ENCODE peak calls at places on chromosomes 5 and 9, in six cellular contexts. I, Q, G, P, D and N are unnamed samples.

GRCh38 chr9:27870404-27870803 is 297.1 kb upstream of the C9orf72 start:
- DNase-seq in I (no peak), Q (no peak), G (no peak), P (no peak), D (no peak), N (peak)

GRCh38 chr9:6564868-6565267 is 80.7 kb downstream of the GLDC start:
- DNase-seq in I (peak), Q (no peak), G (no peak), P (no peak), D (no peak), N (no peak)

GRCh38 chr9:88523056-88523455 is 11.9 kb upstream of the NXNL2 start:
- DNase-seq in I (peak), Q (no peak), G (no peak), P (no peak), D (no peak), N (peak)

GRCh38 chr9:130453487-130453886 is 8.7 kb downstream of the ASS1 start:
- DNase-seq in I (no peak), Q (no peak), G (no peak), P (no peak), D (peak), N (peak)

GRCh38 chr5:71475788-71476384 is 20.4 kb downstream of the BDP1 start:
- DNase-seq in I (peak), Q (no peak), G (peak), P (peak), D (peak), N (peak)

GRCh38 chr5:10111575-10111974 is 138.1 kb downstream of the ATPSCKMT start:
- DNase-seq in I (peak), Q (peak), G (peak), P (peak), D (peak), N (peak)

GRCh38 chr5:43313854-43314457 is 744 bp upstream of the HMGCS1 start:
- DNase-seq in I (peak), Q (no peak), G (peak), P (no peak), D (no peak), N (no peak)

GRCh38 chr9:121738391-121738790 is 87.0 kb downstream of the DAB2IP start:
- DNase-seq in I (no peak), Q (no peak), G (no peak), P (peak), D (no peak), N (no peak)

GRCh38 chr5:139799359-139799758 is 3.8 kb downstream of the PSD2 start:
- DNase-seq in I (no peak), Q (no peak), G (no peak), P (no peak), D (no peak), N (no peak)

GRCh38 chr5:7753596-7753995 is 97.3 kb downstream of the CFAP90 start:
- DNase-seq in I (no peak), Q (no peak), G (no peak), P (no peak), D (no peak), N (no peak)

GRCh38 chr5:134466241-134467069 is 54.8 kb upstream of the CDKN2AIPNL start:
- DNase-seq in I (peak), Q (peak), G (peak), P (no peak), D (peak), N (peak)

GRCh38 chr5:67119010-67119409 is 77.6 kb downstream of the CD180 start:
- DNase-seq in I (no peak), Q (no peak), G (no peak), P (no peak), D (no peak), N (no peak)

GRCh38 chr9:126584611-126585010 is 29.1 kb upstream of the LMX1B start:
- DNase-seq in I (no peak), Q (no peak), G (no peak), P (no peak), D (no peak), N (no peak)

GRCh38 chr9:35487066-35487465 is 2.8 kb upstream of the RUSC2 start:
- DNase-seq in I (peak), Q (no peak), G (no peak), P (no peak), D (no peak), N (no peak)

GRCh38 chr5:7329712-7330111 is 66.2 kb upstream of the ADCY2 start:
- DNase-seq in I (peak), Q (no peak), G (no peak), P (no peak), D (no peak), N (no peak)

GRCh38 chr9:72315510-72316287 is 49.3 kb downstream of the ZFAND5 start:
- DNase-seq in I (peak), Q (no peak), G (peak), P (no peak), D (no peak), N (peak)

DNA sequence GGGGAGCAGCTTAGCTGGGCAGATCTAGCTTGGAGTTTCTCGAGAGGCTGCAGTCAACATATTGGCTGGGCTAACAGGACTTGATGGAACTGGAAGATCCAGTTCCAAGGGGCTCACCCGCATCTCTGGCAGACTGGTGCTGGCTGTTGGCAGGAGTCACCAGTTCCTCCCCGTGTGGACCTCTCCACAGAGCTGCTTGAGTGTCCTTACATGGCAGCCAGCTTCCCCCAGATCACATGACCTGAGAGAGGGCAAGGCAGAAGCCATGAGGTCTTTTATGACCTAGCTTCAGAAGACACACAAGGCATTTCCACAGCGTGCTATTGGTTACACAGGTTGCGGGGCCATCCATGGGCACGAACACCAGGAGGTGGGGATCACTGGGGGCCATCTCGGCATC is 26.4 kb upstream of the RXRA start:
- DNase-seq in I (no peak), Q (no peak), G (no peak), P (no peak), D (no peak), N (no peak)
- TF ChIP-seq EZH2phosphoT487 in I (no peak), Q (no peak), G (no peak), P (no peak), D (no peak), N (no peak)

GRCh38 chr9:78958887-78959286 is 612.9 kb upstream of the TLE4 start:
- DNase-seq in I (no peak), Q (peak), G (peak), P (peak), D (no peak), N (no peak)

DNA sequence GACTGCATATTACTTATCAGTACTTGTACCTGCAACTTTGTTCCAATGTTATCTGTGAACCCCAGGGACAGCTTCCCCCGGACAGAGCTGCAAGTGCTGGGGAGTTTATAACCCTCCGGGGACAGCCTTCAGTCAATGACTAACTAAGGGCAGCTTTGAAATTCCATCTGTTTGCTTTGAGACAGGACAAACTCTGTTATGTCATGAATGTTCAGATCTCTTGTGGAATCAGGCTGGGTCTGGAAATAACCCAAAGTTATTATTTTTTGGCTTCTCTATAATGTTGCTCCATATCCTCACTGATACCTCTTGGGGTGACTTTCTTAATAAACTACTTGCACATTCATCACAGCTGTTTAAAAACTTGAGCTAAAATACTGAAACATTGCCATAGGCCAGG is 617.5 kb upstream of the TLE4 start:
- DNase-seq in I (no peak), Q (no peak), G (no peak), P (no peak), D (no peak), N (no peak)
- TF ChIP-seq EZH2phosphoT487 in I (no peak), Q (no peak), G (no peak), P (no peak), D (no peak), N (no peak)

DNA sequence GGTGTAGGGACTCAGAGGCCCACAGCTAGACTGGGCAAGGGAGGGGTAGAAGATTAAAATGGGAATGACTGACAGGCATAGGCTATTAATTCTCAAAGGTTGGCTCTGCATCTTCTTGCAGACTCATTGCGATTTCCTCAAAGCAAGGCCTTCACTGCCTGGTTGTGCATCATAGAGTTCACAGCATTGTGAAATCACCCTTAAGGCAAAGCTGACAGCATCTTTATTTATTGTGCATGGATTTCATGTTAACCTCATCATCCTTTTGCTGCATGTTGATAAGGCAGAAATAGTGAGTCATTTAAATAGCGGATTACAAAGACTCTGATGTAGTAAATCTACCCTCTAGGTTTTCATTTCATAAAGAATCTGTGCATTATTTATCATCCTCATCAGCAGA is 13.6 kb upstream of the PALM2AKAP2 start:
- DNase-seq in I (peak), Q (no peak), G (no peak), P (no peak), D (no peak), N (peak)
- TF ChIP-seq EZH2phosphoT487 in I (no peak), Q (no peak), G (no peak), P (no peak), D (no peak), N (no peak)

GRCh38 chr5:59725393-59725768 is 168.1 kb downstream of the PDE4D start:
- DNase-seq in I (peak), Q (no peak), G (no peak), P (no peak), D (no peak), N (peak)

GRCh38 chr5:59728356-59728755 is 165.2 kb downstream of the PDE4D start:
- DNase-seq in I (no peak), Q (no peak), G (no peak), P (no peak), D (no peak), N (no peak)

GRCh38 chr5:59721741-59722140 is 171.8 kb downstream of the PDE4D start:
- DNase-seq in I (no peak), Q (no peak), G (no peak), P (no peak), D (no peak), N (no peak)

GRCh38 chr5:59722875-59723274 is 170.7 kb downstream of the PDE4D start:
- DNase-seq in I (peak), Q (no peak), G (no peak), P (no peak), D (no peak), N (peak)

DNA sequence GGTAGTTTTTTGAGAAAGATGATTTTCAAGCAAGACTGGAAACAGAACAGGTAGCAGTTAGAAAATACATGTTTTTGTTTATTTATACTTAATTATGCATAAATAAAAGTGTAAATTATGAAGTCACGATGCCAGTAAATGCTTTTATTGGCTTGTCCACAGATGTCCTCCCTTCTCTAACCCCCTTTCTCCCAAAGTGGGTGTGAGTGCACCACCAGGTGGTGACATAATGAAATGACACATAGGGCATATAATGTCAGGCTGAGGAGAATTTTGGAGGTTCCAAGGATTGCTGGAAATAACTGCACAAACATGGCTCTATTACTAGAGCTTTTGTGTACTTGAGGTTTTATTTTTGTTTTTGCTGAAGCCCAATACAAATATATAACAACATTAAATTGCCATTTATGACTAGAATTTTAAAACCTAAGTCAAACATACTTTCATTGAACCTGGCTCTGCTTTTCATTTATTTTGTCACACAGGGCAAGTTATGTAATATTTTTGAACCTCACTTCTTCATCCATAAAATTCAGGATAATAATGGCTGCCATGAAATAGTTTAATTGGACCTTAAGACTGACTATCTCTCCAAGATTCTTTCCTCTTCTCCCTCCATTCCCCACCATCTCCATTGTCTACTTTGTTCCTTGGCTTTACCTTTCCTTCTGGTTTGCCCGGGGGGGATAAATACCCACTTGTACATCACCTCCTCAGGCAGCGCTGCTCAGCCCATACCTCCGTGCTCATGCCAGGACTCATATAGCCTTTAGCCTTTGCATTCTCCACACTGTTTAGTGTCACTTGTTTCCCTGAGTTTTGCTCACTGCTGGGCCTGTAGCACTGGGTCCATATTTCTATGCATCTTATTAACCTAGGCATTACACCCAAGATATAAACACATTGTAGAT is 168.8 kb downstream of the PDE4D start:
- DNase-seq in I (peak), Q (peak), G (peak), P (peak), D (peak), N (peak)
- TF ChIP-seq EZH2phosphoT487 in I (no peak), Q (no peak), G (no peak), P (no peak), D (no peak), N (no peak)

DNA sequence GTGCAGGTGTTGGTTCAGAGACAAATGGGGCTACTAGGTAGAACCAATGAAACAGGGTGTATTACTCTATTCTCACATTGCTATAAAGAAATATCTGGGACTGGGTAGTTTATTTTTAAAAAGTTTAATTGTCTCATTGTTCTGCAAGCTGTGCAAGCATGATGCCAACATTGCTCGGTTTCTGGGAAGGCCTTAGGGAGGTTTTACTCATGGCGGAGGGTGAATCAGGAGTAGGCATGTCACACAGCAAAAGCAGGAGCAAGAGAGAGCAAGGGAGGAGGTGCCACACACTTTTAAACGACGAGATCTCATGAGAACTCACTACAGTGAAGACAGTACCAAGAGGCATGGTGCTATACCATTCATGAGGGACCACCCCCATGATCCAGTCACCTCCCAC is 134.6 kb downstream of the PIK3R1 start:
- DNase-seq in I (peak), Q (no peak), G (no peak), P (no peak), D (no peak), N (no peak)
- TF ChIP-seq EZH2phosphoT487 in I (no peak), Q (no peak), G (no peak), P (no peak), D (no peak), N (no peak)

DNA sequence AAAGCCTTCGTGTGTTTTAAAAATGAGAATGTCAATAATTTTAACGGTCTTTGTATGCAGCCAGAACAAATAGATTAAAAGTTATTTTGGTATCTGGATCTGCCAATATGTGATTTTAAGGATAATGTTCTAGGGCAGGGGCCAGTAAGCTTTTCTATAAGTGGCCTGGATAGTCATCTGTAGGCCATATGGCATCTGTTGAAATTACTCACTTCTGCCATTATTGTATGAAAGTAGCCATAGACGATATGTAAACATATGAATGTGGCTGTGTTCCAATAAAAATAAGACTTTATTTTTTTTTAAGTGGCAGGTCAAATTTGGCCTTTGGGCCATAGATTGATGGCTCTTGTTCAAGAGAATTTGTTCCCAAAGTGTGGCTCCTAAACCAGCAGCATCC is 56.1 kb downstream of the C6 start:
- DNase-seq in I (no peak), Q (no peak), G (no peak), P (no peak), D (peak), N (peak)
- TF ChIP-seq EZH2phosphoT487 in I (no peak), Q (no peak), G (no peak), P (no peak), D (no peak), N (no peak)

GRCh38 chr9:4933861-4934260 is 51.2 kb upstream of the JAK2 start:
- DNase-seq in I (no peak), Q (no peak), G (no peak), P (no peak), D (no peak), N (no peak)

GRCh38 chr9:4934976-4935672 is 49.9 kb upstream of the JAK2 start:
- DNase-seq in I (peak), Q (no peak), G (no peak), P (no peak), D (no peak), N (no peak)

GRCh38 chr9:4936277-4936676 is 48.8 kb upstream of the JAK2 start:
- DNase-seq in I (no peak), Q (no peak), G (no peak), P (no peak), D (no peak), N (no peak)

GRCh38 chr9:4932681-4933080 is 52.4 kb upstream of the JAK2 start:
- DNase-seq in I (no peak), Q (no peak), G (no peak), P (no peak), D (no peak), N (peak)

DNA sequence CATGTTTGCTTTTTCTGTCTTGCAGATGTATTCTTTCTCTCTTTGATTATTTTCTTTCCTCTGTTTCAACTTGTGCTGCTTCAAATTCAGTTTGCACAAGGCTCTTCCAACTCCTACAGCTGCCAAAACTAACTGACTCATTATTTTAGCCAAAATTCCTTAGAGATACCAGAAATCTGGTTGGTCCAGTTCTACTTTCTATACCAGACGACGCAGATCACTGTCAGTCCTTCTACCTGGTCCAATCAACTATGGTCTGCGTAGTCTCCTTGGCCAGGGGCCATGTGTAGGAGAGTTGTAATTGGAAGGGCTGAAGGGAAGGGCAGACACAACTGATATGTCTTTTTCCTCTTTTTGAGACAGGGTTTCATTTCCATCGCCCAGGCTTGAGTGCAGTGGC is 51.9 kb upstream of the JAK2 start:
- DNase-seq in I (peak), Q (no peak), G (no peak), P (no peak), D (no peak), N (peak)
- TF ChIP-seq EZH2phosphoT487 in I (no peak), Q (no peak), G (no peak), P (no peak), D (no peak), N (no peak)

GRCh38 chr5:112419050-112419595 is at the start of gene EPB41L4A:
- DNase-seq in I (peak), Q (no peak), G (peak), P (no peak), D (peak), N (no peak)
- TF ChIP-seq EZH2phosphoT487 in I (peak), Q (no peak), G (no peak), P (no peak), D (no peak), N (peak)

DNA sequence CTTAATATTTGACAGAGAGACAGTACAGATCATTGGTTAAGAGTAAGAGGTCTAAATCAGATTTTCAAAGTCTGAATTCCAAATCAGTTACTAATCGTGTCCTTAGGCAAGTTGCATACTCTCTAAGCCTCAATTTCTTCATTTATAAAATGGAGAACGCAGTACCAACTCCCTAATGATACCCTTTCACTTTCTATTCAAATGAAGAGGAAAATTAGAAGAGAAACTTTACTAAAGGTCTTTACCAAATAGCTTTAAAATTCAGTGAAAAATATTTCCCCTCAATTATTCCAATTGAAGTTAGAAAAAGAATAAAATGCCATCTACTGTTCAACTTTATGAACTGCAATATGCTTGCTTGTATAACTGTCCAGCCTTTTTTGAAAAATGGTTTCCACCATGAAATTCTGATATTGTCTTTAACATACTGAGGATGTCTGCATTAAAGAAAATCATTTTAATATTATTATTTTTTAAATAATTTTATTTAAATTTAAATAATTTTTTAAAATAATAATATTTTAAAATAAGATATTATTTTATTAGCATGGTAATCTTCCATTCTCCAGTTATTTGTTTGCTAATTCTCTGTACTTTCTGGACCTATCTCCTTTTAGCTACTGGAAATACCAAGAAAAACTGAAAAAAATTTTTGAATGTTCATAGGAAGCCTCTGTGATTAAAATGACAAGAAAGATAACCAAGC is 36.0 kb downstream of the POC5 start:
- DNase-seq in I (peak), Q (peak), G (peak), P (peak), D (no peak), N (peak)
- TF ChIP-seq EZH2phosphoT487 in I (no peak), Q (no peak), G (no peak), P (no peak), D (no peak), N (no peak)